ENCODE peak calls at places on chromosomes 7 and 10, in six cellular contexts. R is A549, A is SK-N-SH, S is ovary, B is sigmoid colon, D is stomach. X is an unnamed sample.

GRCh38 chr10:43944742-43945730 is 296.4 kb upstream of the ZNF32 start:
- DNase-seq in R (no peak), A (no peak), S (no peak), B (peak; percentile 33), D (peak; percentile 17), X (no peak)

GRCh38 chr7:142745091-142745635 is 4.1 kb upstream of the PRSS1 start:
- DNase-seq in R (no peak), A (no peak), S (no peak), B (no peak), D (no peak), X (no peak)

GRCh38 chr10:124155781-124156401 is 62.5 kb upstream of the CHST15 start:
- DNase-seq in R (no peak), A (no peak), S (peak; percentile 72), B (peak; percentile 63), D (no peak), X (no peak)

GRCh38 chr7:50869108-50869716 is 86.5 kb upstream of the GRB10 start:
- DNase-seq in R (peak; percentile 55), A (no peak), S (no peak), B (no peak), D (no peak), X (no peak)

GRCh38 chr7:101957733-101958525 is 140.5 kb downstream of the CUX1 start:
- DNase-seq in R (no peak), A (no peak), S (no peak), B (no peak), D (no peak), X (no peak)

GRCh38 chr10:33524966-33525365 is 190.5 kb upstream of the NRP1 start:
- DNase-seq in R (no peak), A (no peak), S (no peak), B (no peak), D (no peak), X (no peak)

GRCh38 chr10:28400176-28400575 is 97.3 kb upstream of the MPP7 start:
- DNase-seq in R (no peak), A (no peak), S (no peak), B (no peak), D (no peak), X (peak; percentile 61)

GRCh38 chr7:102872460-102872859 is 40.3 kb upstream of the LRRC17 start:
- DNase-seq in R (peak; percentile 30), A (no peak), S (no peak), B (no peak), D (no peak), X (no peak)

GRCh38 chr7:129569811-129570215 is 41.7 kb upstream of the NRF1 start:
- DNase-seq in R (peak; percentile 82), A (no peak), S (no peak), B (no peak), D (peak; percentile 30), X (peak; percentile 55)

GRCh38 chr7:141558544-141559183 is 7.5 kb downstream of the AGK start:
- DNase-seq in R (no peak), A (no peak), S (no peak), B (no peak), D (no peak), X (no peak)

GRCh38 chr7:74025146-74025545 is 2.8 kb upstream of the ELN start:
- DNase-seq in R (no peak), A (no peak), S (no peak), B (no peak), D (no peak), X (no peak)

GRCh38 chr7:51314726-51315125 is 1.9 kb downstream of the COBL start:
- DNase-seq in R (no peak), A (no peak), S (no peak), B (peak; percentile 37), D (peak; percentile 33), X (no peak)

GRCh38 chr7:16356241-16356958 is 64.9 kb downstream of the CRPPA start:
- DNase-seq in R (no peak), A (peak; percentile 42), S (no peak), B (no peak), D (no peak), X (no peak)

GRCh38 chr7:27180431-27181175 is 4.4 kb downstream of the HOXA11 start:
- DNase-seq in R (no peak), A (no peak), S (peak; percentile 22), B (peak; percentile 76), D (no peak), X (peak; percentile 19)

GRCh38 chr7:27178366-27178765 is 4.2 kb upstream of the HOXA10 start:
- DNase-seq in R (no peak), A (no peak), S (peak; percentile 10), B (peak; percentile 83), D (no peak), X (peak; percentile 20)

GRCh38 chr7:27179503-27180430 is 5.3 kb downstream of the HOXA11 start:
- DNase-seq in R (peak; percentile 95), A (peak; percentile 93), S (peak; percentile 72), B (peak; percentile 93), D (peak; percentile 47), X (peak; percentile 87)

GRCh38 chr7:27177795-27178320 is 3.7 kb upstream of the HOXA10 start:
- DNase-seq in R (no peak), A (no peak), S (no peak), B (no peak), D (no peak), X (peak; percentile 23)

DNA sequence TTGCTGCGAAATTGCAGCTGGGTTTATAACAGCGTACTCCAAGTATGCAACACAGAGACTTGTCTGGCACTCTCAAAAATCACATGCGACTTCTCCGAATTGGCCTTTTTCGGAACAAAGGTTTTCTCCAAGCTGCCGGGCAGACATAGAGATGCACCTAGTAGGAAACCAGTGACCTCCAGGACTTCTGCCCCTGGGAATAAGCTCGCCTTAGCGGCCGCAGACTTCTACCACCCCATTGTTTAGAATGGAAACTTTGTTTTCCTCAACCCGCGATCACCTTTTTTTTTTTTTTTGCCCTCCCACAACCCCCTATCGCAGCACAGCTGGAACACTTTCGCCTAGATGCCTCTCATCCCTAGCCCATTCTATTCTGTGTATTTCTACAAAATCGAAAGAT is 4.9 kb upstream of the HOXA10 start:
- DNase-seq in R (no peak), A (no peak), S (peak; percentile 14), B (peak; percentile 65), D (no peak), X (no peak)
- TF ChIP-seq EP300 in R (no peak), A (no peak), S (no peak), B (no peak), D (no peak), X (no peak)

DNA sequence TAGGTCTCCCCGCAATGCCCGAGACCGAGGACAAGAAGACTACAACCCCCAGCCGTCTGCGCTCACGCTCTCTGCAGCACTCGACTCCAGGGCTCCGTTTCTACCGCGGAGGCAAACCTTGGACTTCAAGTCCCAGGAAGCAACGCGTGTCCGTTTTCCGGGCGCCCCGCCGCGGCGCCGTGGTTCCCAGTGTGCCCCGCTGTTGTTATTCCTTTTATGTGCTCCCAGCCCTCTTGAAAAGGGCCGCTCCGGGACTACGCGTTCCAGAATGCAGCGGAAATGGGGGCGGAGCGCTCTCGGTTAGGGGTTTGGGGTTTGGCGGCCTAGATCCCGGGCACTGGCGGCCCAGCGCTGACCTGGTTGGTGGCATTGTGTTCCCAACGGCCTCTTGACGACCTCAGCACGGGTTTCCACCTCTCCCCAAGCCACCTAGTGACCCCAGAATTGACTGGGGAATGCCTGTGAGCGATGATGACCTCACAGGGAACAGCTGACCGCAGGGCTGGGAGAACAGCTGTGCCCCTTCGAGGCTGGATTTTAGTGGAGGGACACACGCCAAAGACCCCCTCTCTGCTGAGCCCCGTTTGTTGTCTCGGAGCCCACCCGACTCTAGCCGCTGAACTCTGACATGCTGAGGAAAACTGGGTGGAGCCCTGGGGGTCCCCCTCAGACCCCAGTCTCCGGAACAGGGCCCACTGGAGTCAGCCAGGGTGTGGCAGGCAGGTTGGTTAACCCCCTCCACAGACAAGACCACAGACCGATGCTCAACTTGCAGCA is 480 bp upstream of the CDK5 start:
- DNase-seq in R (peak; percentile 99), A (peak; percentile 99), S (peak; percentile 98), B (peak; percentile 100), D (peak; percentile 99), X (peak; percentile 99)
- TF ChIP-seq EP300 in R (no peak), A (no peak), S (no peak), B (no peak), D (no peak), X (peak; percentile 58)

GRCh38 chr10:110501142-110501937 is 3.6 kb downstream of the DUSP5 start:
- DNase-seq in R (peak; percentile 90), A (peak; percentile 45), S (peak; percentile 83), B (peak; percentile 96), D (peak; percentile 76), X (peak; percentile 88)
- TF ChIP-seq EP300 in R (no peak), A (no peak), S (no peak), B (no peak), D (no peak), X (no peak)

GRCh38 chr10:70872281-70872680 is 16.1 kb downstream of the PCBD1 start:
- DNase-seq in R (no peak), A (no peak), S (no peak), B (no peak), D (no peak), X (no peak)

GRCh38 chr10:70864940-70865339 is 23.4 kb downstream of the PCBD1 start:
- DNase-seq in R (no peak), A (no peak), S (no peak), B (no peak), D (no peak), X (no peak)

GRCh38 chr10:70863470-70864160 is 24.8 kb downstream of the PCBD1 start:
- DNase-seq in R (no peak), A (no peak), S (no peak), B (no peak), D (no peak), X (no peak)

GRCh38 chr10:70866424-70866823 is 21.9 kb downstream of the PCBD1 start:
- DNase-seq in R (no peak), A (no peak), S (no peak), B (no peak), D (no peak), X (no peak)
- TF ChIP-seq EP300 in R (no peak), A (no peak), S (no peak), B (no peak), D (no peak), X (no peak)

GRCh38 chr10:74081192-74081803 is 69.3 kb downstream of the AP3M1 start:
- DNase-seq in R (peak; percentile 83), A (peak; percentile 70), S (peak; percentile 44), B (peak; percentile 69), D (peak; percentile 43), X (peak; percentile 42)

GRCh38 chr10:74079914-74080590 is 70.6 kb downstream of the AP3M1 start:
- DNase-seq in R (no peak), A (no peak), S (no peak), B (no peak), D (no peak), X (no peak)

GRCh38 chr10:74081918-74082317 is 68.7 kb downstream of the AP3M1 start:
- DNase-seq in R (no peak), A (no peak), S (no peak), B (no peak), D (no peak), X (no peak)

GRCh38 chr10:74083304-74083703 is 67.3 kb downstream of the AP3M1 start:
- DNase-seq in R (no peak), A (no peak), S (no peak), B (no peak), D (no peak), X (no peak)

DNA sequence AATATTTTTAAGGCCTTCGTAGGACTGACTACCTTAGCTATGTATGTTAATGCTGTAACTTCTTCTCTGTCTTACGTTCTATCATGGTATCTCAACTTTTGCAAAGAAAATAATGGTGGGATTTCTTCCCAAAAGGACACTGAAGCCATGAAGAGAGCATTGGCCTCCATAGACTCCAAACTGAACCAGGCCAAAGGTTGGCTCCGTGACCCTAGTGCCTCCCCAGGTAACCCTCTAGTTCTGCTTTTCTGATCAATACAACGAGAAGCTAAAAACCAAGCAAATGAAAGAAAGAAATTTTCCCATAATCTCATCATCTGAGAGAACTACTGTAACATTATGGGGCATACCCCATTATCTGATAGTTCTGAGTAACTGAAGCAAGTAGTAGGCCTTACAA is 68.3 kb downstream of the AP3M1 start:
- DNase-seq in R (no peak), A (no peak), S (no peak), B (no peak), D (no peak), X (no peak)
- TF ChIP-seq EP300 in R (no peak), A (no peak), S (no peak), B (no peak), D (no peak), X (no peak)